ENCODE peak calls at places on chromosomes 13 and 19, in five cellular contexts. U is uterus, F is heart right ventricle, J is fibroblast of mammary gland, H is PC-9. K is an unnamed sample.

GRCh38 chr13:36712785-36713184 is 39.0 kb downstream of the SERTM1 start:
- DNase-seq in U (peak), F (no peak), J (peak), H (no peak), K (no peak)

GRCh38 chr13:113061796-113062425 is 43.7 kb upstream of the F7 start:
- DNase-seq in U (no peak), F (no peak), J (no peak), H (no peak), K (no peak)

GRCh38 chr13:49343731-49344130 is 96.0 kb downstream of the CDADC1 start:
- DNase-seq in U (no peak), F (no peak), J (no peak), H (no peak), K (no peak)

GRCh38 chr13:109344552-109345157 is 441.7 kb downstream of the IRS2 start:
- DNase-seq in U (no peak), F (no peak), J (peak), H (no peak), K (peak)

GRCh38 chr13:39038569-39038898 is 278 bp downstream of the NHLRC3 start:
- DNase-seq in U (peak), F (no peak), J (no peak), H (no peak), K (no peak)

GRCh38 chr13:99955107-99955746 is 16.3 kb downstream of the ZIC5 start:
- DNase-seq in U (no peak), F (no peak), J (no peak), H (no peak), K (no peak)

GRCh38 chr13:105991622-105992254 is 543.7 kb downstream of the EFNB2 start:
- DNase-seq in U (no peak), F (no peak), J (peak), H (peak), K (peak)

GRCh38 chr19:7004313-7004931 is 16.8 kb downstream of the MBD3L2B start:
- DNase-seq in U (no peak), F (no peak), J (peak), H (no peak), K (peak)

GRCh38 chr13:38421590-38422560 is 72.2 kb downstream of the UFM1 start:
- DNase-seq in U (no peak), F (no peak), J (no peak), H (no peak), K (no peak)

GRCh38 chr13:30870049-30870884 is 35.8 kb upstream of the MEDAG start:
- DNase-seq in U (peak), F (peak), J (peak), H (peak), K (peak)

GRCh38 chr19:32858155-32858554 is 11.4 kb downstream of the SLC7A9 start:
- DNase-seq in U (no peak), F (no peak), J (no peak), H (no peak), K (no peak)

GRCh38 chr19:41987141-41987860 is 6.7 kb downstream of the ATP1A3 start:
- DNase-seq in U (no peak), F (no peak), J (no peak), H (no peak), K (no peak)

GRCh38 chr19:5484398-5485285 is 29.4 kb downstream of the ZNRF4 start:
- DNase-seq in U (no peak), F (no peak), J (no peak), H (no peak), K (no peak)

GRCh38 chr13:21871302-21871862 is 200.5 kb downstream of the FGF9 start:
- DNase-seq in U (no peak), F (no peak), J (no peak), H (no peak), K (no peak)

GRCh38 chr13:77533875-77534788 is 1.4 kb upstream of the SCEL start:
- DNase-seq in U (no peak), F (no peak), J (peak), H (no peak), K (no peak)

GRCh38 chr19:53057904-53058579 is 13.5 kb downstream of the ERVV-2 start:
- DNase-seq in U (no peak), F (peak), J (no peak), H (peak), K (no peak)

GRCh38 chr13:25215253-25215575 is 43.1 kb upstream of the AMER2 start:
- DNase-seq in U (no peak), F (no peak), J (peak), H (no peak), K (no peak)

GRCh38 chr19:38228005-38228377 is 4.0 kb upstream of the DPF1 start:
- DNase-seq in U (no peak), F (no peak), J (no peak), H (no peak), K (no peak)

GRCh38 chr13:36841411-36841810 is 22.4 kb downstream of the RFXAP start:
- DNase-seq in U (no peak), F (no peak), J (peak), H (no peak), K (no peak)

GRCh38 chr13:108961542-108962125 is 332.2 kb downstream of the MYO16 start:
- DNase-seq in U (no peak), F (no peak), J (peak), H (no peak), K (peak)

GRCh38 chr13:44734204-44734707 is 158.1 kb upstream of the TSC22D1 start:
- DNase-seq in U (no peak), F (peak), J (peak), H (peak), K (peak)

GRCh38 chr19:409006-409514 is at the start of gene C2CD4C:
- DNase-seq in U (no peak), F (no peak), J (no peak), H (no peak), K (no peak)

GRCh38 chr19:4977299-4978174 is 8.6 kb downstream of the KDM4B start:
- DNase-seq in U (peak), F (peak), J (peak), H (no peak), K (peak)

GRCh38 chr19:48487944-48488343 is 18.8 kb downstream of the CYTH2 start:
- DNase-seq in U (no peak), F (peak), J (peak), H (peak), K (peak)

GRCh38 chr13:98216135-98216565 is 39.1 kb upstream of the RNF113B start:
- DNase-seq in U (peak), F (peak), J (peak), H (peak), K (peak)

GRCh38 chr13:35789335-35790166 is 313.1 kb upstream of the MAB21L1 start:
- DNase-seq in U (no peak), F (no peak), J (peak), H (no peak), K (peak)

GRCh38 chr13:99312493-99312883 is 5.3 kb upstream of the GPR183 start:
- DNase-seq in U (peak), F (peak), J (peak), H (no peak), K (peak)

GRCh38 chr13:106522898-106523525 is 12.4 kb downstream of the EFNB2 start:
- DNase-seq in U (no peak), F (no peak), J (no peak), H (no peak), K (peak)

GRCh38 chr19:57803594-57804325 is 11.0 kb downstream of the ZNF552 start:
- DNase-seq in U (no peak), F (no peak), J (peak), H (peak), K (peak)

GRCh38 chr19:30968210-30968609 is 381.0 kb downstream of the TSHZ3 start:
- DNase-seq in U (no peak), F (no peak), J (no peak), H (peak), K (no peak)

GRCh38 chr19:39499082-39499642 is 415 bp downstream of the DLL3 start:
- DNase-seq in U (no peak), F (no peak), J (no peak), H (no peak), K (no peak)

GRCh38 chr13:90485441-90485840 is 862.0 kb upstream of the MIR17HG start:
- DNase-seq in U (no peak), F (no peak), J (peak), H (no peak), K (peak)

GRCh38 chr13:37681295-37682032 is 82.9 kb upstream of the POSTN start:
- DNase-seq in U (no peak), F (no peak), J (peak), H (no peak), K (peak)

GRCh38 chr13:97109841-97110492 is 112.2 kb upstream of the MBNL2 start:
- DNase-seq in U (peak), F (peak), J (peak), H (peak), K (peak)

GRCh38 chr13:30143671-30144400 is 163.5 kb downstream of the KATNAL1 start:
- DNase-seq in U (no peak), F (no peak), J (peak), H (no peak), K (peak)

GRCh38 chr13:35814573-35814972 is 316.6 kb downstream of the DCLK1 start:
- DNase-seq in U (no peak), F (no peak), J (no peak), H (no peak), K (no peak)

GRCh38 chr13:111789420-111789819 is 277.5 kb upstream of the SOX1 start:
- DNase-seq in U (no peak), F (no peak), J (no peak), H (no peak), K (no peak)

GRCh38 chr19:47227347-47228167 is 3.4 kb downstream of the BBC3 start:
- DNase-seq in U (peak), F (peak), J (peak), H (peak), K (peak)

GRCh38 chr19:47228937-47229673 is 1.9 kb downstream of the BBC3 start:
- DNase-seq in U (peak), F (no peak), J (peak), H (peak), K (peak)

GRCh38 chr19:47228168-47228936 is 2.6 kb downstream of the BBC3 start:
- DNase-seq in U (peak), F (peak), J (no peak), H (peak), K (peak)

GRCh38 chr19:47225746-47226425 is 5.1 kb downstream of the BBC3 start:
- DNase-seq in U (peak), F (peak), J (peak), H (peak), K (peak)

DNA sequence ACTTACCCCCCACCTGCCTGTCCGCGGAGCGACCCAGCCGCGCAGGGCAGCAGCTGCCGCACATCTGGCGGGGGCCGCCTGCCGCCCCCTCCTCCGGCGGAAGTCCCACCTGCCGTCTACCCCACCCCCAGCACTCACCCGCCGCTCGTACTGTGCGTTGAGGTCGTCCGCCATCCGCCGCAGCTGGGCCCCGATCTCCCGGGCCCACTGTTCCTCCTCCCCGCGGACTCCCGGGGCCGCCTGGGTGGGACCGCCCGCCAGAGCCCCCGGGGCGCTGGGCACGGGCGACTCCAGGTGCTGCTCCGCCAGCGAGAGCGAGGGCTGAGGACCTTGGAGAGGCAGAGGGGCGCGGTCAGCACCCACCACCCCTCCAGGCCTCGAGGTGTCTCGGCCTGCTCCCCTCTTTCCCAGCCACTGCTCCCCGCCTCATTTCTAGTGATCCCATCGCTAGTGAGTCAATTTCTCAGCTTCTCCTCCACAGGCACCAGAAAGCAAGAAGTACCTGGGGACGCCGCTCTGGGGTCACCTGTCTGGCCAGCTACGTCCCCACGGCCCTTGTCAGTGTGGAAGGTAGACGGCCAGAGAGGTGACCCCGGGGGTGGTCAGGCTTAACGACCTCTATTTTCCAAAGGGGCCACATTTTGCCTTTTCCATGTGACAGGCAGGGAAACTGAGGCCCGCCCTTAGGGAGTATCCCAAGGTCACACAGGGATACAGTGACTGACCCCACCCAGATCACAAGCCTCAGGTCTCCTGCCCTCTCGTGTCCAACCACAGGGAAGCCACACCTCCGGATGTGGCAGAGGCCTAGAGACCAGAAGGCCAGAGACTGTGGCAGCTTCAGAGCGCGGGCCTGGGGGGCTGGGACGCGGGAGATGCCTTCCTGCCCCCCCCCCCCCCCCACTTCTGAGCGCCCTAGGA is 4.3 kb downstream of the BBC3 start:
- DNase-seq in U (peak), F (peak), J (peak), H (peak), K (peak)
- TF ChIP-seq CTCF in U (no peak), F (peak), J (no peak), H (no peak), K (no peak)

GRCh38 chr19:27792576-27793127 is 1420.3 kb downstream of the UQCRFS1 start:
- DNase-seq in U (no peak), F (no peak), J (no peak), H (no peak), K (no peak)

GRCh38 chr19:27795369-27795768 is 1417.6 kb downstream of the UQCRFS1 start:
- DNase-seq in U (no peak), F (no peak), J (no peak), H (no peak), K (no peak)

GRCh38 chr19:27793128-27793643 is 1419.8 kb downstream of the UQCRFS1 start:
- DNase-seq in U (peak), F (peak), J (peak), H (peak), K (peak)

GRCh38 chr19:27794444-27795042 is 1418.4 kb downstream of the UQCRFS1 start:
- DNase-seq in U (no peak), F (peak), J (peak), H (peak), K (no peak)

DNA sequence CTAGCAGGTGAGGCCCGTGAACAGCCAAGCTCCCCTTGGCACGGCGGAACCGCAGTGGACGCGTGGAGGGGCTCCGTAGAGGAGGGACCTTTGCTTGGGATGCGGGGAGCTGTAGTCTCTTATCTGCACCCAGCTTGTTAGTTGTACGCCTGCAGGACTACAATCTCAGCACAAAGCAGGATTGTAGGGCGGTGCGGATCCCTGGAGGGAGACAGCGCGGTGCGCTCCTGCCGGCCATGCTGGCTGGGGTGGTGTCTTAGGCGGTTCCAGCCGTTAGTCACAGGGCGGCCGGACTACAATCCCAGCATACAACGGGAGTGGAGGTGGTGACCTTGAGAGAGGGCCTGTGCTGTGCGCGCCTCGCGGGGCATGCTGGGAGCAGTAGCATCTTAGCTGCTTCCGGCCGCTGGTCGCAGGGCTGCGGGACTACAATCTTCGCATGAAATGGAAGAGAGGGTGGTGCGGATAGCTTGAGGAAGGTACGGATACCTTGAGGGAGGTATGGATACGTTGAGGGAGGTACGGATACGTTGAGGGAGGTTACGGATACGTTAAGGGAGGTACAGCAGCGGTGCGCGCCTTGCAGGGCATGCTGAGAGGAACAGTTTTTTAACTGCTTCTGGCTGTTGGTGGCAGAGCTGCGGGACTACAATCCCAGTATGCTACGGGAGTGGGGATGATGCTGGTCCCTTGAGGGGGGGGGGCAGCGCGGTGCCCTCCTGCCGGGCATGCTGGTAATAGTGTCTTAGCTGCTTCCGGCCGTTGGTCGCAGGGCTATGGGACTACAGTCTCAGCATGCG is 1419.1 kb downstream of the UQCRFS1 start:
- DNase-seq in U (peak), F (peak), J (peak), H (peak), K (peak)
- TF ChIP-seq CTCF in U (no peak), F (peak), J (no peak), H (no peak), K (no peak)

GRCh38 chr19:18412610-18413239 is 6.5 kb upstream of the SSBP4 start:
- DNase-seq in U (no peak), F (no peak), J (no peak), H (no peak), K (no peak)
- TF ChIP-seq CTCF in U (no peak), F (no peak), J (no peak), H (no peak), K (no peak)

DNA sequence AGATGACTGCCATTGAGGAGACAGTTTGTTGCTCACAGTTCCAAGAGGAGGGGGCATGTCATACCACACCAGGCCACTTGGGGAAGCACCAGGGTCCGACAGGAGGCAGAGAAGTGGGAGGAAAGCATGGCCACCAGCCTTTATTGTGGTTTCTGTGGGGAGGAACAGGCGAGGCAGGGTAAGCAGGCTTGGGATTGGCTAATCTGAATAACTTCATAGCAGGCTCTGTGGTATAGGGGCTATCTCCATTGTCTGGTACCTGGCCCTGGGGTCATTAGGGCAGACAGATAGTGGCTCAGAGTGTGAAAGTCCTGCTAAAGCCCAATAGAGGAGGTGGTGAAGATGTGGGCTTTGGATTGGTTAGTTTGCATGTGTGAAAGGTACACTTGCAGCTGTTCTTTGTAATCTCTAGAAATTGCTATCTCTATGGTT is 35.5 kb downstream of the CBY2 start:
- DNase-seq in U (no peak), F (no peak), J (no peak), H (no peak), K (peak)
- TF ChIP-seq CTCF in U (no peak), F (no peak), J (peak), H (peak), K (no peak)

GRCh38 chr13:95697052-95697680 is 20.2 kb downstream of the DNAJC3 start:
- DNase-seq in U (no peak), F (no peak), J (no peak), H (no peak), K (no peak)

GRCh38 chr13:95698047-95698749 is 21.3 kb downstream of the DNAJC3 start:
- DNase-seq in U (no peak), F (no peak), J (peak), H (no peak), K (peak)
- TF ChIP-seq CTCF in U (no peak), F (no peak), J (peak), H (no peak), K (peak)

DNA sequence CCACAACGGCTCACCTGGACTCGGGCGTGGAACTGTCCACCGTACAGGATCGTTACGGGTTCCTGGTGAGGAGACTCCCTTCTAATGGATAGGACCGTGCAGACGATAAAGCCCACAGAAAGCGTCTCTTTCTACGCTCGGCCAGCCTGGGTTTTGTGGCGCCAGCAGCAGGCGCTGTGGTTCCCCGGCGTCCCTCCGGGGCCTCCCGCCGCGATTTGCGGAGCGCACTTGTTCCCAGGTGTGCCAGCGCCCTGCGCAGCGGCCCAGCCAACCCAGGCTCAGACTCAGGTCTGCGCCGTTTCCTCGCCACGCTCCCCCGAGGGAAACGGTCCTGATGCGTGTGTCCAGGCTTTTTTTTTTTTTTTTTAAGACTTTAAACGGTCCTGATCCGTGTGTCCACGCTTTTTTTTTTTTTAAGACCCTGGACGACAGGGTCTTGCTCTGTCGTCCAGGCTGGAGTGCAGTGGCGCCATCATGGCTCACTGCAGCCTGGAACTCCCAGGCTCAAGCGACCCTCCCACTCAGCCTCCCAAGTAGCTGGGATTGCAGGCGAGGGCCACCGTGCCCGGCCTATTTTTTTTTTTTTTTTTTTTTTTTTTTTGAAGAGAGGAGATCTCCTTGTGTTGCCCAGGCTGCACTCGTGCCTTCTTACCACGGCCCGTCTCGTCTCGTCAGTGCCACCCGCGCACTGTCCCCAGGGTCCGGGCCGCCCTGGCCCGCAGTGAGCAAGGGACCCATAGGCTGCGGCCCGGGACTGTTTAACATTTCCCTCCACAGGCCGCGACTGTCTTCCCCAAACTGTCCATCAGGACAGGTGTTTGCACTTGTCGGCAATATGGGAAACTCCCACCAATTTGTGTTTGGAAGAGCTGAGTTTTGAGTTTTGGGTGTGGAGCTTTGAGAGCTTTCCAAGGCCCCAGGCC is 23.8 kb downstream of the GJA3 start:
- DNase-seq in U (no peak), F (peak), J (peak), H (peak), K (no peak)
- TF ChIP-seq CTCF in U (no peak), F (peak), J (peak), H (no peak), K (no peak)

K was measured in MCF 10A.